ENCODE peak calls at places on chromosomes 2 and 18, in ten cellular contexts. D is fibroblast of mammary gland, Z is T-helper 9 cell, X is hepatocyte, V is sigmoid colon, F is HS-27A, M is occipital lobe, U is brain pericyte, P is AG04450, N is HS-5. S is an unnamed sample.

GRCh38 chr2:172725741-172726140 is 9.9 kb upstream of the RAPGEF4 start:
- DNase-seq in Z (no peak), D (no peak), V (no peak), M (no peak), F (no peak), X (no peak), U (no peak), P (no peak), N (no peak), S (no peak)

GRCh38 chr2:207143474-207144190 is 22.1 kb downstream of the KLF7 start:
- DNase-seq in P (no peak), Z (peak; percentile 21), X (peak; percentile 56), M (no peak), D (peak; percentile 73), F (no peak), N (no peak), U (no peak), V (peak; percentile 90), S (no peak)

GRCh38 chr2:168466834-168467565 is 10.9 kb downstream of the CERS6 start:
- DNase-seq in P (no peak), F (no peak), X (no peak), N (no peak), Z (no peak), U (no peak), V (no peak), M (no peak), D (no peak), S (no peak)

GRCh38 chr2:51219468-51219867 is 187.5 kb upstream of the NRXN1 start:
- DNase-seq in P (peak; percentile 10), Z (no peak), F (peak; percentile 41), U (no peak), X (no peak), M (peak; percentile 1), D (no peak), V (no peak), N (peak; percentile 54), S (no peak)

GRCh38 chr18:13530879-13531387 is 195.4 kb downstream of the FAM210A start:
- DNase-seq in P (no peak), U (no peak), M (peak; percentile 48), F (no peak), X (peak; percentile 55), N (no peak), Z (no peak), V (peak; percentile 88), D (peak; percentile 31), S (peak; percentile 42)

GRCh38 chr2:108640731-108641130 is 78.6 kb upstream of the RANBP2 start:
- DNase-seq in V (no peak), F (peak; percentile 74), D (peak; percentile 97), X (no peak), M (no peak), P (peak; percentile 55), N (peak; percentile 86), Z (no peak), U (no peak), S (no peak)

GRCh38 chr18:23135679-23136325 is 517 bp downstream of the CABLES1 start:
- DNase-seq in D (no peak), V (no peak), M (no peak), U (no peak), F (no peak), P (no peak), X (peak; percentile 64), Z (no peak), N (no peak), S (peak; percentile 18)

GRCh38 chr2:27582129-27582694 is 630 bp upstream of the ZNF512 start:
- DNase-seq in D (no peak), U (no peak), M (no peak), Z (no peak), N (no peak), F (no peak), P (no peak), V (peak; percentile 64), X (no peak), S (peak; percentile 7)

GRCh38 chr2:220106065-220106464 is 478.6 kb downstream of the SLC4A3 start:
- DNase-seq in V (no peak), P (no peak), N (no peak), D (peak; percentile 14), F (no peak), M (no peak), X (no peak), U (no peak), Z (no peak), S (no peak)

GRCh38 chr2:37643102-37644078 is 28.1 kb downstream of the CDC42EP3 start:
- DNase-seq in X (no peak), D (no peak), V (no peak), U (no peak), Z (no peak), P (no peak), F (no peak), N (no peak), M (no peak), S (no peak)

GRCh38 chr2:203790134-203790533 is 77.4 kb upstream of the CTLA4 start:
- DNase-seq in D (peak; percentile 75), P (no peak), M (no peak), F (no peak), X (no peak), U (no peak), N (no peak), Z (no peak), V (no peak), S (no peak)

GRCh38 chr2:56476509-56477071 is 292.8 kb downstream of the CCDC85A start:
- DNase-seq in P (no peak), Z (no peak), N (no peak), U (no peak), M (no peak), X (no peak), D (no peak), F (no peak), V (no peak), S (no peak)

GRCh38 chr2:234453216-234453615 is 43.7 kb downstream of the ARL4C start:
- DNase-seq in X (no peak), F (no peak), N (no peak), M (no peak), P (no peak), Z (no peak), U (no peak), V (peak; percentile 12), D (no peak), S (no peak)

GRCh38 chr2:130834091-130834922 is 2.4 kb upstream of the ARHGEF4 start:
- DNase-seq in X (peak; percentile 71), Z (no peak), N (no peak), F (no peak), U (no peak), P (no peak), V (peak; percentile 53), M (no peak), D (peak; percentile 6), S (no peak)